ENCODE peak calls at places on chromosomes 3 and 15, in seven cellular contexts. One of them, this sample, is unnamed.

GRCh38 chr3:94184781-94185180 is 121.9 kb downstream of the NSUN3 start:
- DNase-seq in right atrium auricular region: no peak
- DNase-seq in activated B cell treated with CpG ODN at 0.5 μM for 24 hours: no peak
- DNase-seq in T-helper 1 cell: no peak
- DNase-seq in substantia nigra: no peak
- DNase-seq in iPS-NIHi11: no peak
- DNase-seq in stimulated activated effector memory CD8-positive, alpha-beta T cell treated with anti-CD3 and anti-CD28 coated beads, Interleukin-12 subunit alpha, Interleukin-12 subunit beta, amount 100 ng/mL, for 72 hours: no peak
- DNase-seq in this sample: no peak

GRCh38 chr3:43690400-43691119 is at the start of gene ABHD5:
- DNase-seq in activated B cell treated with CpG ODN at 0.5 μM for 24 hours: peak
- DNase-seq in stimulated activated effector memory CD8-positive, alpha-beta T cell treated with anti-CD3 and anti-CD28 coated beads, Interleukin-12 subunit alpha, Interleukin-12 subunit beta, amount 100 ng/mL, for 72 hours: peak
- DNase-seq in iPS-NIHi11: peak
- DNase-seq in right atrium auricular region: peak
- DNase-seq in T-helper 1 cell: peak
- DNase-seq in substantia nigra: peak
- DNase-seq in this sample: peak

GRCh38 chr3:16239776-16240175 is 25.0 kb downstream of the DPH3 start:
- DNase-seq in activated B cell treated with CpG ODN at 0.5 μM for 24 hours: no peak
- DNase-seq in substantia nigra: no peak
- DNase-seq in stimulated activated effector memory CD8-positive, alpha-beta T cell treated with anti-CD3 and anti-CD28 coated beads, Interleukin-12 subunit alpha, Interleukin-12 subunit beta, amount 100 ng/mL, for 72 hours: no peak
- DNase-seq in T-helper 1 cell: no peak
- DNase-seq in right atrium auricular region: no peak
- DNase-seq in iPS-NIHi11: no peak
- DNase-seq in this sample: no peak

GRCh38 chr3:194482196-194482593 is 4.6 kb downstream of the ATP13A3 start:
- DNase-seq in substantia nigra: no peak
- DNase-seq in iPS-NIHi11: no peak
- DNase-seq in right atrium auricular region: no peak
- DNase-seq in T-helper 1 cell: no peak
- DNase-seq in activated B cell treated with CpG ODN at 0.5 μM for 24 hours: no peak
- DNase-seq in stimulated activated effector memory CD8-positive, alpha-beta T cell treated with anti-CD3 and anti-CD28 coated beads, Interleukin-12 subunit alpha, Interleukin-12 subunit beta, amount 100 ng/mL, for 72 hours: no peak
- DNase-seq in this sample: no peak

GRCh38 chr3:197417896-197418618 is 119.6 kb upstream of the DLG1 start:
- DNase-seq in substantia nigra: no peak
- DNase-seq in T-helper 1 cell: no peak
- DNase-seq in activated B cell treated with CpG ODN at 0.5 μM for 24 hours: no peak
- DNase-seq in iPS-NIHi11: no peak
- DNase-seq in right atrium auricular region: no peak
- DNase-seq in stimulated activated effector memory CD8-positive, alpha-beta T cell treated with anti-CD3 and anti-CD28 coated beads, Interleukin-12 subunit alpha, Interleukin-12 subunit beta, amount 100 ng/mL, for 72 hours: no peak
- DNase-seq in this sample: no peak

GRCh38 chr3:120461416-120461815 is 10.6 kb upstream of the FSTL1 start:
- DNase-seq in right atrium auricular region: no peak
- DNase-seq in iPS-NIHi11: no peak
- DNase-seq in activated B cell treated with CpG ODN at 0.5 μM for 24 hours: no peak
- DNase-seq in T-helper 1 cell: no peak
- DNase-seq in substantia nigra: no peak
- DNase-seq in stimulated activated effector memory CD8-positive, alpha-beta T cell treated with anti-CD3 and anti-CD28 coated beads, Interleukin-12 subunit alpha, Interleukin-12 subunit beta, amount 100 ng/mL, for 72 hours: no peak
- DNase-seq in this sample: no peak

GRCh38 chr3:150370129-150370602 is 37.9 kb upstream of the TSC22D2 start:
- DNase-seq in iPS-NIHi11: peak
- DNase-seq in T-helper 1 cell: no peak
- DNase-seq in stimulated activated effector memory CD8-positive, alpha-beta T cell treated with anti-CD3 and anti-CD28 coated beads, Interleukin-12 subunit alpha, Interleukin-12 subunit beta, amount 100 ng/mL, for 72 hours: no peak
- DNase-seq in right atrium auricular region: peak
- DNase-seq in substantia nigra: no peak
- DNase-seq in activated B cell treated with CpG ODN at 0.5 μM for 24 hours: no peak
- DNase-seq in this sample: peak

GRCh38 chr3:149487598-149488197 is 13.2 kb downstream of the TM4SF4 start:
- DNase-seq in activated B cell treated with CpG ODN at 0.5 μM for 24 hours: no peak
- DNase-seq in right atrium auricular region: no peak
- DNase-seq in T-helper 1 cell: no peak
- DNase-seq in stimulated activated effector memory CD8-positive, alpha-beta T cell treated with anti-CD3 and anti-CD28 coated beads, Interleukin-12 subunit alpha, Interleukin-12 subunit beta, amount 100 ng/mL, for 72 hours: peak
- DNase-seq in substantia nigra: no peak
- DNase-seq in iPS-NIHi11: peak
- DNase-seq in this sample: no peak

GRCh38 chr3:188929138-188929537 is 242.6 kb upstream of the TPRG1 start:
- DNase-seq in iPS-NIHi11: peak
- DNase-seq in right atrium auricular region: no peak
- DNase-seq in activated B cell treated with CpG ODN at 0.5 μM for 24 hours: no peak
- DNase-seq in substantia nigra: no peak
- DNase-seq in stimulated activated effector memory CD8-positive, alpha-beta T cell treated with anti-CD3 and anti-CD28 coated beads, Interleukin-12 subunit alpha, Interleukin-12 subunit beta, amount 100 ng/mL, for 72 hours: no peak
- DNase-seq in T-helper 1 cell: no peak
- DNase-seq in this sample: no peak

GRCh38 chr3:11137627-11137959 is 16.7 kb upstream of the HRH1 start:
- DNase-seq in activated B cell treated with CpG ODN at 0.5 μM for 24 hours: no peak
- DNase-seq in substantia nigra: no peak
- DNase-seq in T-helper 1 cell: no peak
- DNase-seq in right atrium auricular region: no peak
- DNase-seq in iPS-NIHi11: no peak
- DNase-seq in stimulated activated effector memory CD8-positive, alpha-beta T cell treated with anti-CD3 and anti-CD28 coated beads, Interleukin-12 subunit alpha, Interleukin-12 subunit beta, amount 100 ng/mL, for 72 hours: no peak
- DNase-seq in this sample: no peak

GRCh38 chr15:59976480-59976879 is 27.6 kb upstream of the FOXB1 start:
- DNase-seq in substantia nigra: no peak
- DNase-seq in right atrium auricular region: no peak
- DNase-seq in activated B cell treated with CpG ODN at 0.5 μM for 24 hours: no peak
- DNase-seq in iPS-NIHi11: no peak
- DNase-seq in T-helper 1 cell: peak
- DNase-seq in stimulated activated effector memory CD8-positive, alpha-beta T cell treated with anti-CD3 and anti-CD28 coated beads, Interleukin-12 subunit alpha, Interleukin-12 subunit beta, amount 100 ng/mL, for 72 hours: peak
- DNase-seq in this sample: no peak

GRCh38 chr15:88454867-88455810 is 12.0 kb downstream of the MRPL46 start:
- DNase-seq in substantia nigra: peak
- DNase-seq in activated B cell treated with CpG ODN at 0.5 μM for 24 hours: no peak
- DNase-seq in iPS-NIHi11: peak
- DNase-seq in T-helper 1 cell: peak
- DNase-seq in right atrium auricular region: no peak
- DNase-seq in stimulated activated effector memory CD8-positive, alpha-beta T cell treated with anti-CD3 and anti-CD28 coated beads, Interleukin-12 subunit alpha, Interleukin-12 subunit beta, amount 100 ng/mL, for 72 hours: peak
- DNase-seq in this sample: peak

GRCh38 chr3:99505646-99506269 is 132.6 kb upstream of the COL8A1 start:
- DNase-seq in iPS-NIHi11: no peak
- DNase-seq in right atrium auricular region: peak
- DNase-seq in T-helper 1 cell: no peak
- DNase-seq in activated B cell treated with CpG ODN at 0.5 μM for 24 hours: no peak
- DNase-seq in substantia nigra: no peak
- DNase-seq in stimulated activated effector memory CD8-positive, alpha-beta T cell treated with anti-CD3 and anti-CD28 coated beads, Interleukin-12 subunit alpha, Interleukin-12 subunit beta, amount 100 ng/mL, for 72 hours: peak
- DNase-seq in this sample: no peak

GRCh38 chr3:154428369-154429206 is 1.4 kb downstream of the GPR149 start:
- DNase-seq in right atrium auricular region: no peak
- DNase-seq in stimulated activated effector memory CD8-positive, alpha-beta T cell treated with anti-CD3 and anti-CD28 coated beads, Interleukin-12 subunit alpha, Interleukin-12 subunit beta, amount 100 ng/mL, for 72 hours: no peak
- DNase-seq in activated B cell treated with CpG ODN at 0.5 μM for 24 hours: no peak
- DNase-seq in iPS-NIHi11: peak
- DNase-seq in substantia nigra: no peak
- DNase-seq in T-helper 1 cell: no peak
- DNase-seq in this sample: peak

GRCh38 chr3:188002626-188003138 is 151.3 kb upstream of the LPP start:
- DNase-seq in T-helper 1 cell: no peak
- DNase-seq in right atrium auricular region: no peak
- DNase-seq in substantia nigra: no peak
- DNase-seq in iPS-NIHi11: no peak
- DNase-seq in stimulated activated effector memory CD8-positive, alpha-beta T cell treated with anti-CD3 and anti-CD28 coated beads, Interleukin-12 subunit alpha, Interleukin-12 subunit beta, amount 100 ng/mL, for 72 hours: no peak
- DNase-seq in activated B cell treated with CpG ODN at 0.5 μM for 24 hours: no peak
- DNase-seq in this sample: no peak

GRCh38 chr3:52483577-52484495 is 11.3 kb upstream of the STAB1 start:
- DNase-seq in stimulated activated effector memory CD8-positive, alpha-beta T cell treated with anti-CD3 and anti-CD28 coated beads, Interleukin-12 subunit alpha, Interleukin-12 subunit beta, amount 100 ng/mL, for 72 hours: no peak
- DNase-seq in right atrium auricular region: no peak
- DNase-seq in iPS-NIHi11: no peak
- DNase-seq in substantia nigra: peak
- DNase-seq in activated B cell treated with CpG ODN at 0.5 μM for 24 hours: no peak
- DNase-seq in T-helper 1 cell: no peak
- DNase-seq in this sample: peak

GRCh38 chr3:124650798-124651197 is 79.5 kb upstream of the UMPS start:
- DNase-seq in substantia nigra: no peak
- DNase-seq in activated B cell treated with CpG ODN at 0.5 μM for 24 hours: no peak
- DNase-seq in right atrium auricular region: no peak
- DNase-seq in stimulated activated effector memory CD8-positive, alpha-beta T cell treated with anti-CD3 and anti-CD28 coated beads, Interleukin-12 subunit alpha, Interleukin-12 subunit beta, amount 100 ng/mL, for 72 hours: no peak
- DNase-seq in iPS-NIHi11: no peak
- DNase-seq in T-helper 1 cell: no peak
- DNase-seq in this sample: no peak

GRCh38 chr3:72085036-72085435 is 300.1 kb upstream of the PROK2 start:
- DNase-seq in stimulated activated effector memory CD8-positive, alpha-beta T cell treated with anti-CD3 and anti-CD28 coated beads, Interleukin-12 subunit alpha, Interleukin-12 subunit beta, amount 100 ng/mL, for 72 hours: no peak
- DNase-seq in substantia nigra: no peak
- DNase-seq in activated B cell treated with CpG ODN at 0.5 μM for 24 hours: no peak
- DNase-seq in iPS-NIHi11: no peak
- DNase-seq in right atrium auricular region: no peak
- DNase-seq in T-helper 1 cell: no peak
- DNase-seq in this sample: no peak

GRCh38 chr3:171768281-171768925 is 41.9 kb downstream of the PLD1 start:
- DNase-seq in right atrium auricular region: no peak
- DNase-seq in substantia nigra: no peak
- DNase-seq in stimulated activated effector memory CD8-positive, alpha-beta T cell treated with anti-CD3 and anti-CD28 coated beads, Interleukin-12 subunit alpha, Interleukin-12 subunit beta, amount 100 ng/mL, for 72 hours: no peak
- DNase-seq in iPS-NIHi11: no peak
- DNase-seq in T-helper 1 cell: no peak
- DNase-seq in activated B cell treated with CpG ODN at 0.5 μM for 24 hours: no peak
- DNase-seq in this sample: no peak

GRCh38 chr3:118828351-118828750 is 206.3 kb downstream of the IGSF11 start:
- DNase-seq in stimulated activated effector memory CD8-positive, alpha-beta T cell treated with anti-CD3 and anti-CD28 coated beads, Interleukin-12 subunit alpha, Interleukin-12 subunit beta, amount 100 ng/mL, for 72 hours: peak
- DNase-seq in substantia nigra: no peak
- DNase-seq in activated B cell treated with CpG ODN at 0.5 μM for 24 hours: no peak
- DNase-seq in right atrium auricular region: no peak
- DNase-seq in T-helper 1 cell: no peak
- DNase-seq in iPS-NIHi11: no peak
- DNase-seq in this sample: no peak

GRCh38 chr3:160540546-160540945 is 24.8 kb downstream of the KPNA4 start:
- DNase-seq in substantia nigra: no peak
- DNase-seq in iPS-NIHi11: no peak
- DNase-seq in activated B cell treated with CpG ODN at 0.5 μM for 24 hours: no peak
- DNase-seq in right atrium auricular region: no peak
- DNase-seq in stimulated activated effector memory CD8-positive, alpha-beta T cell treated with anti-CD3 and anti-CD28 coated beads, Interleukin-12 subunit alpha, Interleukin-12 subunit beta, amount 100 ng/mL, for 72 hours: no peak
- DNase-seq in T-helper 1 cell: no peak
- DNase-seq in this sample: no peak

GRCh38 chr3:184568918-184569829 is 7.6 kb downstream of the EPHB3 start:
- DNase-seq in activated B cell treated with CpG ODN at 0.5 μM for 24 hours: no peak
- DNase-seq in substantia nigra: peak
- DNase-seq in stimulated activated effector memory CD8-positive, alpha-beta T cell treated with anti-CD3 and anti-CD28 coated beads, Interleukin-12 subunit alpha, Interleukin-12 subunit beta, amount 100 ng/mL, for 72 hours: no peak
- DNase-seq in iPS-NIHi11: peak
- DNase-seq in T-helper 1 cell: no peak
- DNase-seq in right atrium auricular region: peak
- DNase-seq in this sample: peak